ENCODE peak calls at places on chromosome 13, in four cellular contexts. J, E, A and Z are unnamed samples.

GRCh38 chr13:40061466-40062450 is 406.3 kb downstream of the COG6 start:
- DNase-seq in J (no peak), E (no peak), A (no peak), Z (no peak)

GRCh38 chr13:50911937-50912624 is 2.5 kb downstream of the RNASEH2B start:
- DNase-seq in J (peak), E (peak), A (peak), Z (peak)

GRCh38 chr13:86655561-86655960 is 856.3 kb upstream of the SLITRK6 start:
- DNase-seq in J (no peak), E (no peak), A (no peak), Z (no peak)

GRCh38 chr13:110566201-110566600 is 4.7 kb upstream of the RAB20 start:
- DNase-seq in J (no peak), E (no peak), A (no peak), Z (no peak)

GRCh38 chr13:33310245-33311038 is 24.9 kb upstream of the STARD13 start:
- DNase-seq in J (no peak), E (no peak), A (no peak), Z (no peak)

GRCh38 chr13:73618275-73618865 is 515.8 kb downstream of the KLF12 start:
- DNase-seq in J (peak), E (no peak), A (no peak), Z (no peak)

GRCh38 chr13:98280176-98280510 is 103.1 kb upstream of the RNF113B start:
- DNase-seq in J (no peak), E (no peak), A (no peak), Z (no peak)

GRCh38 chr13:51999525-51999924 is 11.7 kb downstream of the ATP7B start:
- DNase-seq in J (no peak), E (no peak), A (no peak), Z (no peak)

GRCh38 chr13:55007681-55008080 is 1979.1 kb downstream of the OLFM4 start:
- DNase-seq in J (no peak), E (no peak), A (no peak), Z (no peak)

GRCh38 chr13:74767031-74767430 is 632.8 kb upstream of the KLF12 start:
- DNase-seq in J (no peak), E (no peak), A (no peak), Z (no peak)

GRCh38 chr13:46334423-46334822 is 52.6 kb downstream of the RUBCNL start:
- DNase-seq in J (no peak), E (no peak), A (no peak), Z (no peak)

GRCh38 chr13:52061587-52061986 is 37.1 kb downstream of the UTP14C start:
- DNase-seq in J (no peak), E (no peak), A (no peak), Z (no peak)

GRCh38 chr13:105721056-105721455 is 814.4 kb downstream of the EFNB2 start:
- DNase-seq in J (no peak), E (no peak), A (no peak), Z (no peak)

GRCh38 chr13:31686660-31687430 is 52.5 kb upstream of the RXFP2 start:
- DNase-seq in J (no peak), E (no peak), A (no peak), Z (no peak)

GRCh38 chr13:91154954-91155353 is 192.5 kb upstream of the MIR17HG start:
- DNase-seq in J (no peak), E (no peak), A (no peak), Z (no peak)

GRCh38 chr13:48278806-48279205 is 24.7 kb upstream of the RB1 start:
- DNase-seq in J (no peak), E (no peak), A (no peak), Z (no peak)

GRCh38 chr13:48043789-48044503 is 6.4 kb downstream of the NUDT15 start:
- DNase-seq in J (no peak), E (no peak), A (no peak), Z (no peak)

GRCh38 chr13:73250061-73250460 is 191.3 kb downstream of the KLF5 start:
- DNase-seq in J (no peak), E (no peak), A (no peak), Z (no peak)

GRCh38 chr13:33611016-33611805 is 206.7 kb upstream of the RFC3 start:
- DNase-seq in J (peak), E (no peak), A (no peak), Z (no peak)

GRCh38 chr13:84925443-84925842 is 873.8 kb downstream of the SLITRK6 start:
- DNase-seq in J (no peak), E (no peak), A (no peak), Z (no peak)

GRCh38 chr13:20521388-20521787 is 4.3 kb downstream of the CRYL1 start:
- DNase-seq in J (no peak), E (no peak), A (no peak), Z (no peak)

GRCh38 chr13:45949161-45949560 is 97.6 kb upstream of the SIAH3 start:
- DNase-seq in J (no peak), E (no peak), A (no peak), Z (no peak)

GRCh38 chr13:27043013-27043412 is 128.6 kb downstream of the USP12 start:
- DNase-seq in J (peak), E (peak), A (no peak), Z (no peak)

GRCh38 chr13:48585456-48585840 is 52.6 kb upstream of the RCBTB2 start:
- DNase-seq in J (peak), E (no peak), A (no peak), Z (no peak)

GRCh38 chr13:102580552-102581169 is 16.1 kb upstream of the TPP2 start:
- DNase-seq in J (peak), E (peak), A (no peak), Z (peak)

GRCh38 chr13:114140131-114140908 is 7.9 kb upstream of the RASA3 start:
- DNase-seq in J (no peak), E (no peak), A (no peak), Z (no peak)

GRCh38 chr13:77544765-77545316 is 9.3 kb downstream of the SCEL start:
- DNase-seq in J (no peak), E (no peak), A (no peak), Z (no peak)

GRCh38 chr13:77545626-77546412 is 10.3 kb downstream of the SCEL start:
- DNase-seq in J (no peak), E (no peak), A (no peak), Z (no peak)

GRCh38 chr13:77548095-77548494 is 12.6 kb downstream of the SCEL start:
- DNase-seq in J (no peak), E (no peak), A (no peak), Z (no peak)

GRCh38 chr13:77543711-77544110 is 8.2 kb downstream of the SCEL start:
- DNase-seq in J (no peak), E (no peak), A (no peak), Z (no peak)

DNA sequence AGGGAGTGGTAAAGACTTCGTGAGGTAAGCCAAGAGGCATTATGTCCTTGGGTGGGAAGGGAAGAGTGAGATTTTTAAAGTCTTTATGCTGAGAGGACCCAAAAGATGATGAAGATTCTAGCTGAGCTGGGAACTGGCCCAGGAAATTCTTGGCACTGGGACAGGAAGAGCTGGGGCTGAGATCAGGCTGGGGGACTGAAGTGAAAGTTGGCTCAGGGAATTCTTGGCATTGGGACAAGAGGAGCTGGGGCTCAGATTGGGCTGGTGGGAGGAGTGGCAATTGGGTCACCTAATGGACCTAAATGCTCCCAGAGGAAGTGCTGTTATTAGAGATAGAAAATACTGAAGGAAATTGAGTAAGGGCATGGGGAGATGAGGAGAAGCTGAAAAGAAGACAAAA is 8.9 kb downstream of the SCEL start:
- DNase-seq in J (no peak), E (peak), A (no peak), Z (no peak)
- TF ChIP-seq NFIC in J (no peak), E (peak), A (no peak), Z (no peak)

GRCh38 chr13:92745233-92745632 is 481.4 kb upstream of the GPC6 start:
- DNase-seq in J (no peak), E (no peak), A (no peak), Z (no peak)

GRCh38 chr13:92739306-92739818 is 487.2 kb upstream of the GPC6 start:
- DNase-seq in J (no peak), E (no peak), A (no peak), Z (no peak)

GRCh38 chr13:92743992-92744391 is 482.6 kb upstream of the GPC6 start:
- DNase-seq in J (no peak), E (no peak), A (no peak), Z (no peak)
- TF ChIP-seq NFIC in J (no peak), E (no peak), A (no peak), Z (no peak)

GRCh38 chr13:79869326-79869725 is 388.4 kb downstream of the NDFIP2 start:
- DNase-seq in J (peak), E (no peak), A (no peak), Z (no peak)
- TF ChIP-seq NFIC in J (no peak), E (no peak), A (no peak), Z (no peak)

GRCh38 chr13:99828114-99828513 is 143.5 kb downstream of the ZIC5 start:
- DNase-seq in J (no peak), E (no peak), A (peak), Z (no peak)
- TF ChIP-seq NFIC in J (no peak), E (no peak), A (peak), Z (no peak)

GRCh38 chr13:109387438-109387837 is 398.9 kb downstream of the IRS2 start:
- DNase-seq in J (no peak), E (no peak), A (no peak), Z (no peak)

GRCh38 chr13:109381546-109382180 is 404.7 kb downstream of the IRS2 start:
- DNase-seq in J (no peak), E (no peak), A (no peak), Z (no peak)

GRCh38 chr13:109385161-109385560 is 401.2 kb downstream of the IRS2 start:
- DNase-seq in J (no peak), E (no peak), A (no peak), Z (no peak)

GRCh38 chr13:109380457-109380856 is 405.9 kb downstream of the IRS2 start:
- DNase-seq in J (no peak), E (no peak), A (no peak), Z (no peak)

GRCh38 chr13:109383683-109384082 is 402.7 kb downstream of the IRS2 start:
- DNase-seq in J (no peak), E (no peak), A (no peak), Z (no peak)
- TF ChIP-seq NFIC in J (no peak), E (no peak), A (no peak), Z (no peak)

DNA sequence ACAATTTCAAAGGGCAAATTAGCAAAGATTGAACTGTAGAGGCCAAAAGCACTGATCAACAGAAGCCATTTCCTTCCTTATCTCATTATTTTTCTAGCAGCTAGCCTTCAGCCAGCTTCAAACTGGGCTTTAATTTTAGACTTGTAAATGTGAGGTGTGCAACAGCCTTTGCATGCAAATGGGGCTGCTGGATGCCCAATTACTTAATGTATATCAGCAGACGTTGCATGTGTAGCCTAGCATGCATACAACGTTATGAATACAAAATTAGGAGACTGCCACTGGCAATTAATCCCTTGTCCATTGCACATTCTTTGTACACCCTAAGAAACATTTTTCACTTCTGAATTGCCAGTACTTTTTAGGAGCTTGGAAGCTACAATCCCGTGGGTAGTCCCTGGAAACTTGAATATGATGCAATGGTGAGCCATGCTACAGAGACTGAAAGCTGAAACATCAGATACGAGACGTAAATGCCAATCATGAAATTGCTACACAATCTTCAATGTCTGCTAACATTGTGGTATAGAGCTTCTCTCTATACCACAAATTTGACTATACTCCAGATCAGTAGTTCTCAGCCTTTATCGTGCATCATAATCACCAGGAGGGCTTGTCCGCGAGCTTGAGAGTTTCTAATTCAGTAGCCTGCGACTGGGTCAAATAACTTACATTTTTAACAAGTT is 20.2 kb downstream of the EPSTI1 start:
- DNase-seq in J (no peak), E (no peak), A (no peak), Z (no peak)
- TF ChIP-seq NFIC in J (no peak), E (no peak), A (no peak), Z (no peak)